ENCODE peak calls at places on chromosomes 5 and 9, in six cellular contexts. One of them, this sample, is unnamed.

GRCh38 chr5:96050273-96050880 is 88.7 kb upstream of the ELL2 start:
- DNase-seq in IMR-90: no peak
- DNase-seq in breast epithelium: no peak
- DNase-seq in right lobe of liver: no peak
- DNase-seq in uterus: no peak
- DNase-seq in body of pancreas: no peak
- DNase-seq in this sample: no peak

GRCh38 chr9:117414906-117415583 is at the start of gene ASTN2:
- DNase-seq in uterus: no peak
- DNase-seq in body of pancreas: no peak
- DNase-seq in breast epithelium: no peak
- DNase-seq in right lobe of liver: peak; percentile 54
- DNase-seq in IMR-90: no peak
- DNase-seq in this sample: no peak

GRCh38 chr5:88886756-88887741 is 4.1 kb upstream of the MEF2C start:
- DNase-seq in body of pancreas: no peak
- DNase-seq in breast epithelium: no peak
- DNase-seq in IMR-90: no peak
- DNase-seq in right lobe of liver: no peak
- DNase-seq in uterus: no peak
- DNase-seq in this sample: no peak

GRCh38 chr9:78397045-78397843 is 100.3 kb downstream of the PSAT1 start:
- DNase-seq in body of pancreas: no peak
- DNase-seq in right lobe of liver: no peak
- DNase-seq in uterus: no peak
- DNase-seq in IMR-90: no peak
- DNase-seq in breast epithelium: no peak
- DNase-seq in this sample: no peak

GRCh38 chr5:115545065-115545882 is 699 bp upstream of the FEM1C start:
- DNase-seq in right lobe of liver: no peak
- DNase-seq in IMR-90: peak; percentile 49
- DNase-seq in body of pancreas: no peak
- DNase-seq in breast epithelium: no peak
- DNase-seq in uterus: no peak
- DNase-seq in this sample: no peak

GRCh38 chr9:133629221-133630110 is 6.7 kb upstream of the DBH start:
- DNase-seq in uterus: no peak
- DNase-seq in IMR-90: no peak
- DNase-seq in right lobe of liver: no peak
- DNase-seq in body of pancreas: no peak
- DNase-seq in breast epithelium: no peak
- DNase-seq in this sample: no peak

GRCh38 chr5:135011355-135012032 is 22.5 kb downstream of the PITX1 start:
- DNase-seq in right lobe of liver: peak; percentile 45
- DNase-seq in body of pancreas: no peak
- DNase-seq in breast epithelium: peak; percentile 37
- DNase-seq in uterus: no peak
- DNase-seq in IMR-90: no peak
- DNase-seq in this sample: no peak

GRCh38 chr5:42992035-42992570 is 48.0 kb downstream of the ANXA2R start:
- DNase-seq in breast epithelium: peak; percentile 68
- DNase-seq in right lobe of liver: peak; percentile 84
- DNase-seq in body of pancreas: peak; percentile 46
- DNase-seq in uterus: peak; percentile 61
- DNase-seq in IMR-90: peak; percentile 88
- DNase-seq in this sample: peak; percentile 56

GRCh38 chr5:8848997-8849585 is 696.8 kb downstream of the SEMA5A start:
- DNase-seq in uterus: no peak
- DNase-seq in right lobe of liver: no peak
- DNase-seq in body of pancreas: no peak
- DNase-seq in breast epithelium: no peak
- DNase-seq in IMR-90: peak; percentile 89
- DNase-seq in this sample: peak; percentile 63

GRCh38 chr5:36935805-36936204 is 59.2 kb downstream of the NIPBL start:
- DNase-seq in IMR-90: no peak
- DNase-seq in breast epithelium: no peak
- DNase-seq in right lobe of liver: no peak
- DNase-seq in body of pancreas: no peak
- DNase-seq in uterus: no peak
- DNase-seq in this sample: no peak

GRCh38 chr9:79196606-79197005 is 375.2 kb upstream of the TLE4 start:
- DNase-seq in breast epithelium: no peak
- DNase-seq in body of pancreas: no peak
- DNase-seq in uterus: no peak
- DNase-seq in right lobe of liver: no peak
- DNase-seq in IMR-90: peak; percentile 69
- DNase-seq in this sample: no peak

GRCh38 chr9:122536138-122536537 is 9.0 kb upstream of the OR1N1 start:
- DNase-seq in right lobe of liver: no peak
- DNase-seq in uterus: no peak
- DNase-seq in breast epithelium: no peak
- DNase-seq in IMR-90: no peak
- DNase-seq in body of pancreas: no peak
- DNase-seq in this sample: no peak

GRCh38 chr9:21833090-21833801 is 30.8 kb downstream of the MTAP start:
- DNase-seq in IMR-90: no peak
- DNase-seq in right lobe of liver: no peak
- DNase-seq in uterus: no peak
- DNase-seq in breast epithelium: no peak
- DNase-seq in body of pancreas: no peak
- DNase-seq in this sample: no peak

GRCh38 chr5:139283252-139284166 is 10.0 kb upstream of the MATR3 start:
- DNase-seq in right lobe of liver: no peak
- DNase-seq in uterus: no peak
- DNase-seq in IMR-90: no peak
- DNase-seq in body of pancreas: no peak
- DNase-seq in breast epithelium: no peak
- DNase-seq in this sample: no peak

GRCh38 chr5:149035282-149035882 is 27.5 kb downstream of the SH3TC2 start:
- DNase-seq in IMR-90: peak; percentile 83
- DNase-seq in uterus: peak; percentile 64
- DNase-seq in body of pancreas: peak; percentile 73
- DNase-seq in right lobe of liver: peak; percentile 78
- DNase-seq in breast epithelium: peak; percentile 69
- DNase-seq in this sample: peak; percentile 50

GRCh38 chr5:117621921-117622320 is 1047.3 kb upstream of the SEMA6A start:
- DNase-seq in breast epithelium: no peak
- DNase-seq in body of pancreas: no peak
- DNase-seq in IMR-90: no peak
- DNase-seq in uterus: no peak
- DNase-seq in right lobe of liver: no peak
- DNase-seq in this sample: no peak

GRCh38 chr9:38417003-38417965 is 7.0 kb downstream of the IGFBPL1 start:
- DNase-seq in breast epithelium: no peak
- DNase-seq in right lobe of liver: no peak
- DNase-seq in body of pancreas: no peak
- DNase-seq in uterus: no peak
- DNase-seq in IMR-90: no peak
- DNase-seq in this sample: peak; percentile 33

GRCh38 chr9:77440057-77440456 is 208.1 kb downstream of the GNA14 start:
- DNase-seq in body of pancreas: peak; percentile 64
- DNase-seq in uterus: no peak
- DNase-seq in breast epithelium: no peak
- DNase-seq in right lobe of liver: no peak
- DNase-seq in IMR-90: peak; percentile 47
- DNase-seq in this sample: peak; percentile 97

GRCh38 chr9:133573791-133574515 is 35.2 kb downstream of the FAM163B start:
- DNase-seq in body of pancreas: no peak
- DNase-seq in uterus: no peak
- DNase-seq in right lobe of liver: no peak
- DNase-seq in IMR-90: no peak
- DNase-seq in breast epithelium: no peak
- DNase-seq in this sample: no peak

GRCh38 chr9:132851421-132851792 is 26.7 kb downstream of the AK8 start:
- DNase-seq in body of pancreas: no peak
- DNase-seq in breast epithelium: no peak
- DNase-seq in uterus: no peak
- DNase-seq in right lobe of liver: no peak
- DNase-seq in IMR-90: no peak
- DNase-seq in this sample: no peak

GRCh38 chr5:177495243-177496060 is 2.0 kb downstream of the PDLIM7 start:
- DNase-seq in right lobe of liver: peak; percentile 62
- DNase-seq in body of pancreas: no peak
- DNase-seq in uterus: peak; percentile 85
- DNase-seq in IMR-90: peak; percentile 88
- DNase-seq in breast epithelium: no peak
- DNase-seq in this sample: peak; percentile 86

GRCh38 chr5:139460457-139460856 is 2.1 kb downstream of the ECSCR start:
- DNase-seq in breast epithelium: no peak
- DNase-seq in IMR-90: no peak
- DNase-seq in body of pancreas: no peak
- DNase-seq in uterus: no peak
- DNase-seq in right lobe of liver: no peak
- DNase-seq in this sample: no peak

GRCh38 chr5:98905857-98906688 is 22.7 kb downstream of the CHD1 start:
- DNase-seq in body of pancreas: no peak
- DNase-seq in right lobe of liver: no peak
- DNase-seq in uterus: no peak
- DNase-seq in IMR-90: peak; percentile 59
- DNase-seq in breast epithelium: no peak
- DNase-seq in this sample: no peak

GRCh38 chr5:81779125-81779934 is 28.4 kb upstream of the SSBP2 start:
- DNase-seq in IMR-90: peak; percentile 26
- DNase-seq in uterus: peak; percentile 49
- DNase-seq in body of pancreas: peak; percentile 70
- DNase-seq in breast epithelium: peak; percentile 70
- DNase-seq in right lobe of liver: peak; percentile 81
- DNase-seq in this sample: peak; percentile 12

GRCh38 chr9:16367605-16368424 is 502.7 kb downstream of the BNC2 start:
- DNase-seq in right lobe of liver: no peak
- DNase-seq in uterus: no peak
- DNase-seq in breast epithelium: no peak
- DNase-seq in body of pancreas: no peak
- DNase-seq in IMR-90: peak; percentile 80
- DNase-seq in this sample: peak; percentile 45

GRCh38 chr9:136858844-136859757 is 7.0 kb downstream of the MAMDC4 start:
- DNase-seq in breast epithelium: peak; percentile 79
- DNase-seq in uterus: peak; percentile 52
- DNase-seq in IMR-90: peak; percentile 51
- DNase-seq in body of pancreas: peak; percentile 90
- DNase-seq in right lobe of liver: peak; percentile 93
- DNase-seq in this sample: peak; percentile 94
- TF ChIP-seq POLR2A in breast epithelium: no peak
- TF ChIP-seq POLR2A in uterus: no peak
- TF ChIP-seq POLR2A in IMR-90: no peak
- TF ChIP-seq POLR2A in body of pancreas: no peak
- TF ChIP-seq POLR2A in right lobe of liver: peak; percentile 19
- TF ChIP-seq POLR2A in this sample: no peak

GRCh38 chr9:6708732-6709131 is 49.0 kb upstream of the KDM4C start:
- DNase-seq in body of pancreas: no peak
- DNase-seq in right lobe of liver: no peak
- DNase-seq in uterus: no peak
- DNase-seq in IMR-90: no peak
- DNase-seq in breast epithelium: no peak
- DNase-seq in this sample: no peak

GRCh38 chr9:6703898-6704639 is 53.7 kb upstream of the KDM4C start:
- DNase-seq in uterus: peak; percentile 74
- DNase-seq in right lobe of liver: peak; percentile 95
- DNase-seq in breast epithelium: peak; percentile 71
- DNase-seq in body of pancreas: peak; percentile 86
- DNase-seq in IMR-90: peak; percentile 12
- DNase-seq in this sample: no peak
- TF ChIP-seq POLR2A in uterus: peak; percentile 55
- TF ChIP-seq POLR2A in right lobe of liver: peak; percentile 69
- TF ChIP-seq POLR2A in breast epithelium: peak; percentile 57
- TF ChIP-seq POLR2A in body of pancreas: peak; percentile 88
- TF ChIP-seq POLR2A in IMR-90: no peak
- TF ChIP-seq POLR2A in this sample: no peak

GRCh38 chr5:6493681-6494454 is 45.2 kb downstream of the UBE2QL1 start:
- DNase-seq in breast epithelium: no peak
- DNase-seq in body of pancreas: no peak
- DNase-seq in IMR-90: no peak
- DNase-seq in uterus: no peak
- DNase-seq in right lobe of liver: no peak
- DNase-seq in this sample: no peak

GRCh38 chr5:6497267-6497666 is 48.6 kb downstream of the UBE2QL1 start:
- DNase-seq in IMR-90: no peak
- DNase-seq in right lobe of liver: no peak
- DNase-seq in breast epithelium: no peak
- DNase-seq in uterus: no peak
- DNase-seq in body of pancreas: no peak
- DNase-seq in this sample: no peak

GRCh38 chr5:6496636-6497035 is 48.0 kb downstream of the UBE2QL1 start:
- DNase-seq in IMR-90: no peak
- DNase-seq in breast epithelium: no peak
- DNase-seq in uterus: no peak
- DNase-seq in right lobe of liver: no peak
- DNase-seq in body of pancreas: no peak
- DNase-seq in this sample: no peak

GRCh38 chr5:6495433-6496206 is 47.0 kb downstream of the UBE2QL1 start:
- DNase-seq in uterus: no peak
- DNase-seq in right lobe of liver: peak; percentile 68
- DNase-seq in body of pancreas: no peak
- DNase-seq in breast epithelium: no peak
- DNase-seq in IMR-90: no peak
- DNase-seq in this sample: no peak

DNA sequence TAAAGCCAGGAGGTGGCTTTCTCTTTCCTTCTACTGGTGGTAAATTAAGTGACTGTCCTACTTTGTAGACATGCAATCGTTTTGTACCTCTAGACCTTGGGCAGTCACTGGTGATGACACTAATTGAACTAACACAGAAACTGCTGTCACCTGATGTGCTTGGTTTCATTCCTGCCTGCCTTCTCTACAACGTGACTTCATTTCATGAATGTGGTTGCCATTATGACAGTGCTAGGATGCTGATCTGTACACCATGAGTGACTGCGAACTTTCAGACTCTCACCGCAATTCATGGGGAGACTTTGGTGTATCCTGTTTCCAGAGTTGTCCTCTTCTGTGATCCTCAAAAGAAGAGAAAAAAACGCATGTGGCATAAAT is 47.5 kb downstream of the UBE2QL1 start:
- DNase-seq in IMR-90: no peak
- DNase-seq in uterus: no peak
- DNase-seq in right lobe of liver: no peak
- DNase-seq in breast epithelium: no peak
- DNase-seq in body of pancreas: no peak
- DNase-seq in this sample: no peak
- TF ChIP-seq POLR2A in IMR-90: no peak
- TF ChIP-seq POLR2A in uterus: no peak
- TF ChIP-seq POLR2A in right lobe of liver: no peak
- TF ChIP-seq POLR2A in breast epithelium: no peak
- TF ChIP-seq POLR2A in body of pancreas: no peak
- TF ChIP-seq POLR2A in this sample: no peak

GRCh38 chr5:78137290-78137689 is 157.2 kb downstream of the AP3B1 start:
- DNase-seq in IMR-90: no peak
- DNase-seq in breast epithelium: no peak
- DNase-seq in uterus: no peak
- DNase-seq in body of pancreas: no peak
- DNase-seq in right lobe of liver: no peak
- DNase-seq in this sample: no peak
- TF ChIP-seq POLR2A in IMR-90: no peak
- TF ChIP-seq POLR2A in breast epithelium: no peak
- TF ChIP-seq POLR2A in uterus: no peak
- TF ChIP-seq POLR2A in body of pancreas: no peak
- TF ChIP-seq POLR2A in right lobe of liver: no peak
- TF ChIP-seq POLR2A in this sample: no peak

This sample was measured in H54.